ENCODE peak calls at places on chromosomes 7 and 10, in four cellular contexts. One of them, this sample, is unnamed.

GRCh38 chr7:29146888-29147609 is 712 bp upstream of the CPVL start:
- DNase-seq in NCI-H2171 treated with DMSO at 0.1 percent for 48 hours: no peak
- DNase-seq in GM12865: no peak
- DNase-seq in ureter: no peak
- DNase-seq in this sample: no peak

GRCh38 chr10:78894089-78894840 is 174.5 kb upstream of the ZMIZ1 start:
- DNase-seq in ureter: no peak
- DNase-seq in GM12865: no peak
- DNase-seq in NCI-H2171 treated with DMSO at 0.1 percent for 48 hours: no peak
- DNase-seq in this sample: no peak

GRCh38 chr10:101818958-101819633 is 852 bp upstream of the OGA start:
- DNase-seq in NCI-H2171 treated with DMSO at 0.1 percent for 48 hours: no peak
- DNase-seq in ureter: no peak
- DNase-seq in GM12865: peak
- DNase-seq in this sample: no peak

GRCh38 chr7:135512135-135512887 is 2.4 kb upstream of the CNOT4 start:
- DNase-seq in NCI-H2171 treated with DMSO at 0.1 percent for 48 hours: peak
- DNase-seq in ureter: no peak
- DNase-seq in GM12865: peak
- DNase-seq in this sample: peak

GRCh38 chr10:11048707-11049296 is 31.1 kb downstream of the CELF2 start:
- DNase-seq in ureter: no peak
- DNase-seq in NCI-H2171 treated with DMSO at 0.1 percent for 48 hours: no peak
- DNase-seq in GM12865: no peak
- DNase-seq in this sample: no peak

GRCh38 chr7:77265666-77266065 is 66.0 kb upstream of the FGL2 start:
- DNase-seq in ureter: no peak
- DNase-seq in NCI-H2171 treated with DMSO at 0.1 percent for 48 hours: no peak
- DNase-seq in GM12865: peak
- DNase-seq in this sample: no peak

GRCh38 chr10:17547026-17547425 is 70.1 kb downstream of the HACD1 start:
- DNase-seq in ureter: no peak
- DNase-seq in NCI-H2171 treated with DMSO at 0.1 percent for 48 hours: no peak
- DNase-seq in GM12865: no peak
- DNase-seq in this sample: no peak

GRCh38 chr10:59626523-59626869 is 83.2 kb downstream of the SLC16A9 start:
- DNase-seq in NCI-H2171 treated with DMSO at 0.1 percent for 48 hours: no peak
- DNase-seq in ureter: no peak
- DNase-seq in GM12865: no peak
- DNase-seq in this sample: no peak

GRCh38 chr7:70712942-70713341 is 419.0 kb upstream of the GALNT17 start:
- DNase-seq in NCI-H2171 treated with DMSO at 0.1 percent for 48 hours: peak
- DNase-seq in GM12865: no peak
- DNase-seq in ureter: peak
- DNase-seq in this sample: no peak

GRCh38 chr7:157684596-157685429 is 348.0 kb downstream of the DNAJB6 start:
- DNase-seq in NCI-H2171 treated with DMSO at 0.1 percent for 48 hours: no peak
- DNase-seq in ureter: no peak
- DNase-seq in GM12865: no peak
- DNase-seq in this sample: no peak

GRCh38 chr7:94907420-94908203 is at the start of gene PPP1R9A:
- DNase-seq in NCI-H2171 treated with DMSO at 0.1 percent for 48 hours: peak
- DNase-seq in ureter: peak
- DNase-seq in GM12865: no peak
- DNase-seq in this sample: peak

GRCh38 chr7:598899-599298 is 79.3 kb upstream of the PDGFA start:
- DNase-seq in GM12865: no peak
- DNase-seq in NCI-H2171 treated with DMSO at 0.1 percent for 48 hours: no peak
- DNase-seq in ureter: no peak
- DNase-seq in this sample: no peak

GRCh38 chr7:90387470-90388240 is 15.6 kb upstream of the CLDN12 start:
- DNase-seq in ureter: no peak
- DNase-seq in GM12865: no peak
- DNase-seq in NCI-H2171 treated with DMSO at 0.1 percent for 48 hours: no peak
- DNase-seq in this sample: no peak

GRCh38 chr7:157540606-157541294 is 203.9 kb downstream of the DNAJB6 start:
- DNase-seq in ureter: no peak
- DNase-seq in NCI-H2171 treated with DMSO at 0.1 percent for 48 hours: no peak
- DNase-seq in GM12865: no peak
- DNase-seq in this sample: no peak

GRCh38 chr10:51653025-51653424 is 46.4 kb downstream of the CSTF2T start:
- DNase-seq in ureter: no peak
- DNase-seq in NCI-H2171 treated with DMSO at 0.1 percent for 48 hours: no peak
- DNase-seq in GM12865: no peak
- DNase-seq in this sample: no peak

GRCh38 chr10:80154978-80155695 is 22.6 kb downstream of the PLAC9 start:
- DNase-seq in GM12865: no peak
- DNase-seq in NCI-H2171 treated with DMSO at 0.1 percent for 48 hours: no peak
- DNase-seq in ureter: no peak
- DNase-seq in this sample: no peak

GRCh38 chr10:91286572-91286971 is 66.1 kb downstream of the PCGF5 start:
- DNase-seq in GM12865: no peak
- DNase-seq in NCI-H2171 treated with DMSO at 0.1 percent for 48 hours: no peak
- DNase-seq in ureter: no peak
- DNase-seq in this sample: no peak

GRCh38 chr10:31603245-31604087 is 284.4 kb downstream of the ZEB1 start:
- DNase-seq in NCI-H2171 treated with DMSO at 0.1 percent for 48 hours: peak
- DNase-seq in ureter: peak
- DNase-seq in GM12865: peak
- DNase-seq in this sample: peak

GRCh38 chr7:26345202-26345601 is 53.5 kb downstream of the SNX10 start:
- DNase-seq in GM12865: no peak
- DNase-seq in ureter: no peak
- DNase-seq in NCI-H2171 treated with DMSO at 0.1 percent for 48 hours: no peak
- DNase-seq in this sample: no peak